ENCODE peak calls at places on chromosomes 12 and 14, in seven cellular contexts. A is T-cell; N is MM.1S; D is fibroblast of the aortic adventitia; Z is left ventricle myocardium inferior; G is stimulated activated CD8-positive, alpha-beta memory T cell treated with anti-CD3 and anti-CD28 coated beads, Interleukin-15, amount 100 ng/mL, for 4 hours; C is AG08395. S is an unnamed sample.

GRCh38 chr12:132125736-132126135 is 18.4 kb downstream of the DDX51 start:
- DNase-seq in Z (no peak), D (no peak), G (no peak), A (no peak), C (no peak), N (no peak), S (no peak)

GRCh38 chr12:14960548-14961465 is 594 bp downstream of the ARHGDIB start:
- DNase-seq in G (no peak), A (peak), Z (peak), C (no peak), N (peak), D (peak), S (peak)

GRCh38 chr12:93290391-93290790 is 87.3 kb upstream of the NUDT4 start:
- DNase-seq in C (no peak), Z (no peak), G (no peak), N (no peak), D (no peak), A (no peak), S (no peak)

GRCh38 chr12:5965950-5966383 is 20.9 kb upstream of the ANO2 start:
- DNase-seq in D (peak), C (peak), A (peak), G (no peak), Z (peak), N (peak), S (peak)

GRCh38 chr12:53561590-53561953 is 54.3 kb upstream of the NPFF start:
- DNase-seq in D (peak), A (no peak), N (no peak), C (peak), Z (no peak), G (no peak), S (no peak)

GRCh38 chr12:50932787-50933280 is 19.5 kb upstream of the HIGD1C start:
- DNase-seq in N (no peak), D (no peak), G (no peak), C (no peak), A (no peak), Z (no peak), S (no peak)

GRCh38 chr14:102508774-102509743 is 517 bp downstream of the ANKRD9 start:
- DNase-seq in Z (peak), A (peak), D (peak), N (no peak), G (no peak), C (peak), S (no peak)

GRCh38 chr14:55607386-55607785 is 27.4 kb downstream of the KTN1 start:
- DNase-seq in A (no peak), Z (no peak), D (peak), G (no peak), C (no peak), N (no peak), S (no peak)

GRCh38 chr14:86782092-86782580 is 1210.8 kb downstream of the GALC start:
- DNase-seq in C (no peak), D (no peak), N (no peak), G (no peak), A (no peak), Z (no peak), S (no peak)

GRCh38 chr12:53049582-53050318 is at the start of gene TNS2:
- DNase-seq in Z (peak), C (peak), D (peak), G (no peak), N (no peak), A (no peak), S (no peak)

S was measured in NAMALWA.